ENCODE peak calls at places on chromosomes 5 and 9, in six cellular contexts. J is pancreas, L is GM23338, B is transverse colon, F is brain microvascular endothelial cell, G is heart right ventricle. Z is an unnamed sample.

GRCh38 chr9:97744710-97745708 is 47.9 kb upstream of the XPA start:
- DNase-seq in J (no peak), L (peak; percentile 76), B (no peak), F (no peak), G (no peak), Z (no peak)

GRCh38 chr5:154755361-154756202 is at the start of gene LARP1:
- DNase-seq in J (peak; percentile 53), L (no peak), B (peak; percentile 42), F (no peak), G (peak; percentile 62), Z (no peak)

GRCh38 chr5:38466444-38467189 is 89.8 kb downstream of the LIFR start:
- DNase-seq in J (no peak), L (no peak), B (peak; percentile 26), F (peak; percentile 63), G (peak; percentile 83), Z (no peak)

GRCh38 chr5:137336565-137337120 is 162.5 kb downstream of the SPOCK1 start:
- DNase-seq in J (no peak), L (no peak), B (no peak), F (no peak), G (no peak), Z (no peak)

GRCh38 chr9:113387560-113388230 is 10.9 kb upstream of the HDHD3 start:
- DNase-seq in J (peak; percentile 79), L (no peak), B (peak; percentile 73), F (no peak), G (no peak), Z (no peak)

GRCh38 chr9:80146466-80146865 is 574.7 kb downstream of the TLE4 start:
- DNase-seq in J (no peak), L (peak; percentile 67), B (no peak), F (peak; percentile 22), G (no peak), Z (no peak)

GRCh38 chr5:422323-423232 is 20.4 kb upstream of the EXOC3 start:
- DNase-seq in J (no peak), L (no peak), B (no peak), F (no peak), G (no peak), Z (no peak)

GRCh38 chr5:20678814-20679298 is 690.9 kb upstream of the CDH18 start:
- DNase-seq in J (no peak), L (no peak), B (no peak), F (peak; percentile 60), G (no peak), Z (no peak)

GRCh38 chr5:6452622-6453504 is 4.2 kb downstream of the UBE2QL1 start:
- DNase-seq in J (no peak), L (no peak), B (no peak), F (no peak), G (no peak), Z (no peak)

GRCh38 chr5:12242960-12243888 is 339.0 kb upstream of the CTNND2 start:
- DNase-seq in J (no peak), L (no peak), B (no peak), F (no peak), G (no peak), Z (no peak)

GRCh38 chr5:140868721-140869554 is at the start of gene PCDHA11:
- DNase-seq in J (no peak), L (peak; percentile 87), B (no peak), F (no peak), G (no peak), Z (no peak)

GRCh38 chr9:108682191-108682590 is 173.6 kb downstream of the ACTL7B start:
- DNase-seq in J (no peak), L (no peak), B (no peak), F (no peak), G (no peak), Z (no peak)

GRCh38 chr5:151180291-151180690 is 22.7 kb upstream of the ANXA6 start:
- DNase-seq in J (no peak), L (no peak), B (no peak), F (no peak), G (no peak), Z (no peak)

GRCh38 chr5:174535691-174536090 is 188.7 kb upstream of the MSX2 start:
- DNase-seq in J (no peak), L (peak; percentile 16), B (no peak), F (peak; percentile 69), G (no peak), Z (no peak)

GRCh38 chr9:126965541-126966428 is 51.2 kb downstream of the RALGPS1 start:
- DNase-seq in J (no peak), L (peak; percentile 74), B (peak; percentile 25), F (peak; percentile 53), G (peak; percentile 55), Z (peak; percentile 20)

GRCh38 chr9:21994996-21995651 is 533 bp downstream of the CDKN2B-AS1 start:
- DNase-seq in J (peak; percentile 68), L (peak; percentile 91), B (peak; percentile 87), F (peak; percentile 64), G (peak; percentile 65), Z (no peak)

GRCh38 chr5:113034182-113034773 is 57.7 kb downstream of the DCP2 start:
- DNase-seq in J (no peak), L (peak; percentile 24), B (no peak), F (peak; percentile 85), G (no peak), Z (peak; percentile 61)

GRCh38 chr9:127051881-127052595 is 70.4 kb downstream of the ANGPTL2 start:
- DNase-seq in J (no peak), L (no peak), B (no peak), F (no peak), G (no peak), Z (no peak)

GRCh38 chr5:76960004-76960625 is 7.3 kb downstream of the CRHBP start:
- DNase-seq in J (no peak), L (peak; percentile 29), B (no peak), F (peak; percentile 42), G (no peak), Z (no peak)

GRCh38 chr5:108728566-108729305 is 19.0 kb upstream of the FER start:
- DNase-seq in J (no peak), L (peak; percentile 5), B (no peak), F (no peak), G (no peak), Z (no peak)

GRCh38 chr9:26744362-26744965 is 148.1 kb downstream of the CAAP1 start:
- DNase-seq in J (no peak), L (peak; percentile 67), B (no peak), F (no peak), G (no peak), Z (no peak)

GRCh38 chr9:38061326-38061947 is 7.6 kb downstream of the SHB start:
- DNase-seq in J (no peak), L (no peak), B (no peak), F (no peak), G (no peak), Z (no peak)

GRCh38 chr5:140642718-140643117 is 3.5 kb downstream of the TMCO6 start:
- DNase-seq in J (no peak), L (no peak), B (no peak), F (no peak), G (no peak), Z (no peak)

DNA sequence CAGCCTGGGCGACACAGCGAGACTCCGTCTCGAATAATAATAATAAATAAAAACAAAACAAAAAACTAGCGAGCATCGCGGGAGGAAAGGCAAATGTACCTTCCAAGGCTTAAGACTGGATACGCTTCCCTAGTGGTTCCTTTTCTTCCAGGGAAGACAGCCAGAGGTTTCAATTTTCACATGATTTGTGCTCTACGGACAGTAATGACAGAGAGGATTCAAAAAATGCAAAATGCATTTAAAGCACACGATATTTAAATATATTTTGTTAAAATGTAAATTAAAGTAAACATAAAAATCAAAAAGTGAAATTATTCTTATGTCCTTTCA is 4.3 kb upstream of the TRIM41 start:
- DNase-seq in J (no peak), L (peak; percentile 33), B (no peak), F (no peak), G (no peak), Z (no peak)
- H3K4me3 ChIP-seq in J (no peak overlapping the region), L (peak overlapping the region; percentile 63), B (peak overlapping the region; percentile 51), F (peak overlapping the region; percentile 52), G (peak overlapping the region; percentile 56), Z (peak overlapping the region; percentile 37)

GRCh38 chr9:77453857-77454647 is 194.1 kb downstream of the GNA14 start:
- DNase-seq in J (peak; percentile 51), L (no peak), B (no peak), F (no peak), G (no peak), Z (no peak)
- H3K4me3 ChIP-seq in J (no peak overlapping the region), L (no peak overlapping the region), B (no peak overlapping the region), F (no peak overlapping the region), G (no peak overlapping the region), Z (no peak overlapping the region)

GRCh38 chr5:148401604-148402003 is 17.8 kb downstream of the FBXO38 start:
- DNase-seq in J (no peak), L (no peak), B (no peak), F (no peak), G (no peak), Z (no peak)
- H3K4me3 ChIP-seq in J (no peak overlapping the region), L (no peak overlapping the region), B (no peak overlapping the region), F (no peak overlapping the region), G (no peak overlapping the region), Z (no peak overlapping the region)

GRCh38 chr9:129281506-129282145 is 103.6 kb upstream of the IER5L start:
- DNase-seq in J (no peak), L (no peak), B (peak; percentile 4), F (no peak), G (no peak), Z (no peak)

GRCh38 chr9:129276486-129277260 is 98.6 kb upstream of the IER5L start:
- DNase-seq in J (no peak), L (no peak), B (no peak), F (no peak), G (no peak), Z (no peak)

GRCh38 chr9:129280236-129281231 is 102.5 kb upstream of the IER5L start:
- DNase-seq in J (no peak), L (no peak), B (peak; percentile 4), F (no peak), G (no peak), Z (no peak)

GRCh38 chr9:129275626-129276247 is 97.7 kb upstream of the IER5L start:
- DNase-seq in J (no peak), L (peak; percentile 53), B (no peak), F (no peak), G (no peak), Z (no peak)

DNA sequence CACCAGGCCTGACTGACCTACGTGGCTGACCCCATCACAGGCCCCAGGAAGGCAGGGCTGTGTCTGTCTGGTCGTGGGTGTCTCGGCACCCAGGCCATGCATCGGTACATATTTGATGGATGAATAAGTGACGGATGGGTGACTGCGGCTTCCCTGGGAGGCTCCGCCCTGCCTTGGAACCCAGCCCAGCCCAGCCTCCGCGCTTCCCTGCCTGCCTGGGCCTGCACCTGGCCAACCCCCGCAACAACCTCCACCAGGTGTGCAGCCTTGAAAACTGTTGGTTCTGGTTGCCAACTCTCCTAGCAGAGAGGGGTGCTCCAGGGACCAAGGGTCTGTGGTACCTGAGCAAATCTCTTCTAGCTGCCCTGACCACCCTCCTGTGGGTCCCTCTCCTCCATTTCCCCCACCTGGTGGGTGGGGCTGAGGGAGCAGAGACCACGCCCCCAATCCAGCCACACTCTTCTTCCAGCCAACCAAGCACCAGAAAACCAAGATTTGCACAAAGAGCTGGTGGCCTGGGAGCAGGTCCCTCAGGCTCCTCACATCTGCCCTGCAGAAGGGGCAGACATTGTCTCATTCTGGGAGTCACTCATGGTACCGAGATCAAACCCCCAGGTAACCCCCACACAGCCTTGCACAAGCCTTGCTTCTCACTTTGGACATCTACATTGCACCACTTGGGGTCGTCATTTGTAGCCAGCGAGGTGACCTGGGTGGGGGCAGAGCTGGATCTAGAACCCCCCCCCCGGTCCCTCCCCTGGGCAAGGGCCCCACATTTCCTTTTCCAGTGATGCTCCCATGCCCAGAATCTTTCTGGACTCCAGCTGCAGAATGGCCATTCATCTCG is 100.6 kb upstream of the IER5L start:
- DNase-seq in J (no peak), L (peak; percentile 71), B (peak; percentile 37), F (peak; percentile 62), G (no peak), Z (no peak)
- H3K4me3 ChIP-seq in J (no peak overlapping the region), L (peak overlapping the region; percentile 39), B (no peak overlapping the region), F (no peak overlapping the region), G (no peak overlapping the region), Z (no peak overlapping the region)

GRCh38 chr9:91151741-91152095 is 210.0 kb downstream of the AUH start:
- DNase-seq in J (no peak), L (no peak), B (no peak), F (no peak), G (no peak), Z (no peak)
- H3K4me3 ChIP-seq in J (no peak overlapping the region), L (no peak overlapping the region), B (no peak overlapping the region), F (no peak overlapping the region), G (no peak overlapping the region), Z (no peak overlapping the region)

Z was measured in HFF-Myc.